ENCODE peak calls at places on chromosomes 4 and X, in eight cellular contexts. Y is NB4, A is GM12878, X is A549, W is H1, U is HepG2, R is HCT116, F is SK-N-SH. L is an unnamed sample.

GRCh38 chrX:41921492-41922124 is 1.7 kb downstream of the CASK start:
- DNase-seq in Y (peak), A (peak), X (no peak), W (no peak), U (peak), R (no peak), F (no peak), L (no peak)

GRCh38 chrX:53047228-53047627 is 1.4 kb upstream of the GPR173 start:
- DNase-seq in Y (peak), A (no peak), X (no peak), W (no peak), U (no peak), R (no peak), F (peak), L (no peak)

GRCh38 chr4:185817403-185817818 is 5.4 kb upstream of the SORBS2 start:
- DNase-seq in Y (no peak), A (no peak), X (no peak), W (no peak), U (peak), R (no peak), F (no peak), L (no peak)

GRCh38 chrX:129836827-129837226 is 6.9 kb downstream of the ZDHHC9 start:
- DNase-seq in Y (no peak), A (no peak), X (no peak), W (no peak), U (no peak), R (no peak), F (no peak), L (no peak)

GRCh38 chrX:52341493-52341892 is 27.3 kb upstream of the XAGE2 start:
- DNase-seq in Y (no peak), A (no peak), X (no peak), W (no peak), U (no peak), R (peak), F (no peak), L (no peak)

GRCh38 chrX:137290011-137290410 is 256.2 kb upstream of the GPR101 start:
- DNase-seq in Y (no peak), A (no peak), X (no peak), W (no peak), U (no peak), R (no peak), F (no peak), L (no peak)

GRCh38 chr4:23368081-23368697 is 521.7 kb downstream of the PPARGC1A start:
- DNase-seq in Y (peak), A (no peak), X (no peak), W (peak), U (peak), R (no peak), F (peak), L (peak)

GRCh38 chrX:19569930-19570329 is 54.6 kb upstream of the MAP3K15 start:
- DNase-seq in Y (no peak), A (no peak), X (no peak), W (no peak), U (no peak), R (no peak), F (no peak), L (no peak)

GRCh38 chrX:76420237-76420636 is 7.3 kb upstream of the MAGEE1 start:
- DNase-seq in Y (no peak), A (no peak), X (no peak), W (no peak), U (no peak), R (no peak), F (no peak), L (no peak)

GRCh38 chr4:88818650-88819470 is 121.2 kb upstream of the NAP1L5 start:
- DNase-seq in Y (peak), A (peak), X (peak), W (peak), U (peak), R (peak), F (peak), L (peak)

GRCh38 chrX:111511477-111511876 is at the start of gene SERTM2:
- DNase-seq in Y (peak), A (no peak), X (no peak), W (no peak), U (no peak), R (no peak), F (peak), L (peak)

GRCh38 chr4:190016369-190017289 is 10.4 kb downstream of the FRG2 start:
- DNase-seq in Y (no peak), A (no peak), X (no peak), W (peak), U (no peak), R (no peak), F (peak), L (no peak)

GRCh38 chrX:29090811-29091210 is 503.6 kb downstream of the IL1RAPL1 start:
- DNase-seq in Y (peak), A (no peak), X (peak), W (no peak), U (no peak), R (no peak), F (no peak), L (no peak)

GRCh38 chr4:53267026-53267425 is 98.8 kb downstream of the SCFD2 start:
- DNase-seq in Y (no peak), A (no peak), X (no peak), W (no peak), U (no peak), R (no peak), F (no peak), L (no peak)

GRCh38 chrX:27186671-27187070 is 276.5 kb downstream of the PPP4R3C start:
- DNase-seq in Y (peak), A (peak), X (peak), W (no peak), U (peak), R (peak), F (peak), L (peak)

GRCh38 chr4:179855471-179855870 is 2387.7 kb upstream of the TENM3 start:
- DNase-seq in Y (no peak), A (no peak), X (no peak), W (no peak), U (no peak), R (no peak), F (no peak), L (no peak)

GRCh38 chr4:96170198-96170597 is 330.3 kb downstream of the PDHA2 start:
- DNase-seq in Y (peak), A (no peak), X (peak), W (peak), U (no peak), R (no peak), F (peak), L (peak)

DNA sequence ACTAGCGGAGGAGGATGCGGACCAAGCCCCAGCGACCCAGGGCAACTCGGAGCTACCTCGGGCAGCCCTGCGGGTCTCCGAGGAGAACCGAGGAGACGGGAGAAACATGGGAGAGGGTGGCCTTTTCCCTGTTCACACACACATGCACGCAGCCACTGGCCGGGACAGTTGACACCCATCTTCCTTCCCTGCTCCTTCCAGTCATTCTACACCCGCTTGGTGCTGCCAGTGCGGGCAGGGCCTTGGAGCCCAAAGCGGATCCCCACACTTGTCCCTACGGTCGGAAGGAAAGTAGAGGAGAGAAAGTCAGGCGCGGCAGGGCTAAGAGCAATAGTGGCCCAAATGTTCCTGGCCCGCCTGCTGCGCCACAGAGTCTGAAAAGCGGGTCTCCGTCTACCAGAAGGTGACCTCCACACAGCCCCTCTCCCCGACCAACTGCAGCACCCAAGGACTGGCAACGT is 1.1 kb upstream of the PPP3CA start:
- DNase-seq in Y (peak), A (no peak), X (no peak), W (peak), U (no peak), R (no peak), F (no peak), L (peak)
- TF ChIP-seq MAX in Y (no peak), A (no peak), X (no peak), W (no peak), U (no peak), R (no peak), F (no peak), L (no peak)

GRCh38 chr4:159006202-159006601 is 96.7 kb upstream of the RAPGEF2 start:
- DNase-seq in Y (no peak), A (no peak), X (peak), W (no peak), U (peak), R (peak), F (no peak), L (no peak)
- TF ChIP-seq MAX in Y (no peak), A (no peak), X (no peak), W (no peak), U (peak), R (peak), F (no peak), L (no peak)

DNA sequence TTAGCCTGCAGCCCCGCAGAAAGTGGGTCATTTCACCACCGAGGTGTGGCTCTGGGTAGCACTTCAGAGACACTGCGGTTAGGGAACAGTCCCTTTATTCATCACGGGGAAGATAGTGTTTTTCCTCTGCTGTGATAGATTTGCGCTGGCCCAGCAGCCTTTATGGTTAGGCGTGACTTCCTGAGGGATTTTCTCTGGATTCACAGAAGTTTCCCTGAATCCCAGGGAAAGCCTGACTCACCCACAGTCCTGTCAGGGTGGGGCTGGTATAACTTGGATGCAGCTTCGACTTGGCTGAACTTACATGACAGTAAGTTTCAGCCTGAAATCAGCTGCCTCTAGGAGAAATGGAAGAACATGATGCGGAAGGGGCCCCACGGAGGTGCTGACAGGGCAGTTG is 196.3 kb upstream of the HHIP start:
- DNase-seq in Y (no peak), A (no peak), X (no peak), W (no peak), U (no peak), R (no peak), F (no peak), L (no peak)
- TF ChIP-seq MAX in Y (no peak), A (no peak), X (no peak), W (no peak), U (no peak), R (no peak), F (no peak), L (no peak)

GRCh38 chr4:184693056-184693455 is 40.8 kb downstream of the CENPU start:
- DNase-seq in Y (no peak), A (no peak), X (no peak), W (no peak), U (no peak), R (no peak), F (no peak), L (no peak)

GRCh38 chr4:184694412-184694956 is 39.4 kb downstream of the CENPU start:
- DNase-seq in Y (no peak), A (no peak), X (no peak), W (no peak), U (no peak), R (no peak), F (no peak), L (no peak)

GRCh38 chr4:184699941-184700340 is 34.0 kb downstream of the CENPU start:
- DNase-seq in Y (no peak), A (no peak), X (no peak), W (no peak), U (no peak), R (no peak), F (no peak), L (no peak)

GRCh38 chr4:184697956-184698355 is 35.9 kb downstream of the CENPU start:
- DNase-seq in Y (no peak), A (no peak), X (no peak), W (no peak), U (no peak), R (no peak), F (no peak), L (no peak)

GRCh38 chr4:184695178-184695896 is 38.6 kb downstream of the CENPU start:
- DNase-seq in Y (no peak), A (no peak), X (no peak), W (no peak), U (no peak), R (no peak), F (no peak), L (no peak)
- TF ChIP-seq MAX in Y (no peak), A (no peak), X (no peak), W (no peak), U (no peak), R (no peak), F (no peak), L (no peak)

GRCh38 chrX:132071260-132071659 is 48.2 kb downstream of the STK26 start:
- DNase-seq in Y (peak), A (no peak), X (peak), W (no peak), U (peak), R (no peak), F (peak), L (no peak)
- TF ChIP-seq MAX in Y (no peak), A (no peak), X (no peak), W (no peak), U (no peak), R (no peak), F (no peak), L (no peak)

GRCh38 chr4:140066031-140066930 is 87.7 kb downstream of the MAML3 start:
- DNase-seq in Y (no peak), A (no peak), X (no peak), W (no peak), U (no peak), R (no peak), F (no peak), L (no peak)

GRCh38 chr4:140069068-140069467 is 84.9 kb downstream of the MAML3 start:
- DNase-seq in Y (peak), A (no peak), X (no peak), W (no peak), U (no peak), R (no peak), F (no peak), L (no peak)

GRCh38 chr4:140061883-140062282 is 92.1 kb downstream of the MAML3 start:
- DNase-seq in Y (no peak), A (no peak), X (no peak), W (no peak), U (no peak), R (no peak), F (no peak), L (no peak)

GRCh38 chr4:140068247-140068646 is 85.7 kb downstream of the MAML3 start:
- DNase-seq in Y (no peak), A (no peak), X (no peak), W (no peak), U (no peak), R (no peak), F (no peak), L (no peak)

DNA sequence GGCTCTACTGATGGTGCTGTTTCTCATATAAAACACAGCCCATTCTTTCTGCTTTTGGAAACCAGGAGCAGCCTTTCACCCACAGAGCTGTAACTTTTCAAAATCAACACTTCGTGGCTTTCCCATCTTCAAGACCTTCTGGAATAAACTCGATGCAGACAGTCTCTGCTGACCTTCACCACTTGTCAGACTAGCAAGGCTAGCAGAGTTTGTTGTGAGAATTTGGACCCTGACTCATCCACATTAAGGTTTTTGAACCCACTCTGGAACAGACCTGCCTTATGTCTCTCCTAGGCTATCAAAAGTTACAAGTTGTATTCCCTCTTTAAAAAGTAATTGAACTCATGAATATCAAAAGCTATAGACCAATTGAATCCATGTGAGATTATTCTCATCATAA is 88.6 kb downstream of the MAML3 start:
- DNase-seq in Y (no peak), A (no peak), X (no peak), W (no peak), U (no peak), R (no peak), F (no peak), L (no peak)
- TF ChIP-seq MAX in Y (no peak), A (no peak), X (no peak), W (no peak), U (no peak), R (no peak), F (no peak), L (no peak)

GRCh38 chr4:174835536-174835935 is 6.5 kb upstream of the GLRA3 start:
- DNase-seq in Y (no peak), A (no peak), X (no peak), W (no peak), U (no peak), R (no peak), F (no peak), L (no peak)
- TF ChIP-seq MAX in Y (no peak), A (no peak), X (no peak), W (no peak), U (no peak), R (no peak), F (no peak), L (no peak)

GRCh38 chr4:20992002-20992401 is 291.7 kb downstream of the PACRGL start:
- DNase-seq in Y (no peak), A (no peak), X (no peak), W (no peak), U (no peak), R (no peak), F (no peak), L (no peak)
- TF ChIP-seq MAX in Y (no peak), A (no peak), X (no peak), W (no peak), U (no peak), R (no peak), F (no peak), L (no peak)

DNA sequence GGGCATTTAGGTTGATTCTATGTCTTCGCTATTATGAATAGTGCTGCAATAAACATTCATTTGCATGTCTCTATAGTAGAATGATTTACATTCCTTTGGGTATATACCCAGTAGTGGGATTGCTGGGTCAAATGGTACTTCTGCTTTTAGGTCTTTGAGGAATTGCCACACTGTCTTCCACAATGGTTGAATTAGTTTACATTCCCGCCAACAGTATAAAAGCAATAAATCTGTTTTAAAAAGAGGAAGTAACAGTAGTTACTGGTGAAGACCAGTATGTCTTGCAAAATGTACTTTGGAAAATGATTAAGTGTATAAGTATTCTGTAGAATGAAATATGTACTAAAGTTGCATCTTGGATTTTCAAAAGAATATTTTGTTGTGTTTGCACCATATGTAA is 77.3 kb downstream of the SHROOM4 start:
- DNase-seq in Y (peak), A (no peak), X (no peak), W (no peak), U (no peak), R (no peak), F (no peak), L (no peak)
- TF ChIP-seq MAX in Y (no peak), A (no peak), X (no peak), W (no peak), U (no peak), R (no peak), F (no peak), L (no peak)

L was measured in WTC11.